ENCODE peak calls at places on chromosome 12, in nine cellular contexts. K is stomach, Y is Calu3, O is AG04449, R is neural crest cell, G is endodermal cell, Z is RWPE1, C is fibroblast of pulmonary artery, Q is ovary. I is an unnamed sample.
A peak's percentile ranks its signal among the peaks of the same experiment; 100 is the strongest.

GRCh38 chr12:38898001-38898684 is 7.2 kb downstream of the CPNE8 start:
- DNase-seq in K (no peak), Y (no peak), O (no peak), R (no peak), G (peak; percentile 71), Z (no peak), C (no peak), Q (no peak), I (no peak)

GRCh38 chr12:71521125-71521524 is 81.5 kb downstream of the LGR5 start:
- DNase-seq in K (no peak), Y (no peak), O (no peak), R (no peak), G (peak; percentile 83), Z (no peak), C (no peak), Q (no peak), I (no peak)

GRCh38 chr12:6375269-6376078 is at the start of gene SCNN1A:
- DNase-seq in K (peak; percentile 92), Y (peak; percentile 68), O (no peak), R (no peak), G (peak; percentile 99), Z (peak; percentile 80), C (no peak), Q (peak; percentile 60), I (no peak)

GRCh38 chr12:109581856-109582255 is 8.3 kb downstream of the MVK start:
- DNase-seq in K (no peak), Y (peak; percentile 28), O (no peak), R (no peak), G (no peak), Z (peak; percentile 97), C (peak; percentile 11), Q (no peak), I (no peak)

GRCh38 chr12:94644141-94644575 is 6.2 kb downstream of the TMCC3 start:
- DNase-seq in K (no peak), Y (no peak), O (no peak), R (no peak), G (no peak), Z (peak; percentile 61), C (peak; percentile 50), Q (no peak), I (no peak)

GRCh38 chr12:79685068-79685467 is 5.7 kb downstream of the PAWR start:
- DNase-seq in K (no peak), Y (no peak), O (no peak), R (no peak), G (no peak), Z (peak; percentile 62), C (peak; percentile 57), Q (no peak), I (no peak)

GRCh38 chr12:55194382-55194781 is 26.4 kb upstream of the OR10A7 start:
- DNase-seq in K (no peak), Y (no peak), O (no peak), R (no peak), G (no peak), Z (no peak), C (no peak), Q (no peak), I (no peak)

GRCh38 chr12:53785161-53785560 is 33.4 kb upstream of the CISTR start:
- DNase-seq in K (no peak), Y (no peak), O (no peak), R (no peak), G (no peak), Z (no peak), C (no peak), Q (no peak), I (no peak)

GRCh38 chr12:116537149-116537904 is 21.9 kb upstream of the MAP1LC3B2 start:
- DNase-seq in K (no peak), Y (no peak), O (no peak), R (no peak), G (no peak), Z (no peak), C (no peak), Q (no peak), I (no peak)

GRCh38 chr12:131105736-131106356 is 152.1 kb downstream of the ADGRD1 start:
- DNase-seq in K (no peak), Y (no peak), O (no peak), R (no peak), G (peak; percentile 41), Z (no peak), C (no peak), Q (peak; percentile 30), I (no peak)

GRCh38 chr12:94109154-94109553 is 39.2 kb upstream of the PLXNC1 start:
- DNase-seq in K (no peak), Y (no peak), O (no peak), R (no peak), G (peak; percentile 37), Z (no peak), C (peak; percentile 29), Q (no peak), I (no peak)

GRCh38 chr12:116159175-116159574 is 118.3 kb downstream of the MED13L start:
- DNase-seq in K (no peak), Y (no peak), O (no peak), R (no peak), G (no peak), Z (no peak), C (peak; percentile 82), Q (no peak), I (no peak)

GRCh38 chr12:101414533-101415119 is 7.1 kb upstream of the ARL1 start:
- DNase-seq in K (no peak), Y (peak; percentile 71), O (no peak), R (peak; percentile 52), G (peak; percentile 74), Z (peak; percentile 51), C (peak; percentile 76), Q (no peak), I (peak; percentile 29)

GRCh38 chr12:124208469-124208868 is 86.4 kb upstream of the RFLNA start:
- DNase-seq in K (no peak), Y (no peak), O (no peak), R (no peak), G (peak; percentile 42), Z (no peak), C (peak; percentile 8), Q (no peak), I (no peak)

GRCh38 chr12:123242083-123242904 is 9.1 kb downstream of the MTRFR start:
- DNase-seq in K (no peak), Y (no peak), O (no peak), R (no peak), G (no peak), Z (no peak), C (no peak), Q (no peak), I (no peak)

GRCh38 chr12:6230321-6231110 is 30.3 kb downstream of the CD9 start:
- DNase-seq in K (peak; percentile 63), Y (no peak), O (no peak), R (peak; percentile 43), G (no peak), Z (no peak), C (peak; percentile 52), Q (no peak), I (no peak)

GRCh38 chr12:123149828-123150272 is 1.0 kb downstream of the PITPNM2 start:
- DNase-seq in K (no peak), Y (no peak), O (no peak), R (no peak), G (peak; percentile 66), Z (no peak), C (no peak), Q (peak; percentile 48), I (no peak)

GRCh38 chr12:128729628-128730121 is 94.1 kb downstream of the SLC15A4 start:
- DNase-seq in K (no peak), Y (peak; percentile 43), O (no peak), R (no peak), G (no peak), Z (no peak), C (no peak), Q (no peak), I (no peak)

GRCh38 chr12:99767809-99768208 is 120.3 kb downstream of the GARIN6 start:
- DNase-seq in K (no peak), Y (no peak), O (no peak), R (no peak), G (no peak), Z (peak; percentile 5), C (peak; percentile 37), Q (no peak), I (peak; percentile 2)
- TF ChIP-seq CTCF in K (no peak), Y (no peak), O (peak; percentile 21), R (peak; percentile 75), G (peak; percentile 80), Z (peak; percentile 63), C (peak; percentile 58), Q (no peak), I (peak; percentile 38)

GRCh38 chr12:121230538-121230907 is 20.6 kb downstream of the P2RX4 start:
- DNase-seq in K (no peak), Y (no peak), O (no peak), R (no peak), G (no peak), Z (no peak), C (no peak), Q (no peak), I (no peak)
- TF ChIP-seq CTCF in K (no peak), Y (no peak), O (no peak), R (peak; percentile 15), G (peak; percentile 7), Z (peak; percentile 49), C (no peak), Q (no peak), I (no peak)

DNA sequence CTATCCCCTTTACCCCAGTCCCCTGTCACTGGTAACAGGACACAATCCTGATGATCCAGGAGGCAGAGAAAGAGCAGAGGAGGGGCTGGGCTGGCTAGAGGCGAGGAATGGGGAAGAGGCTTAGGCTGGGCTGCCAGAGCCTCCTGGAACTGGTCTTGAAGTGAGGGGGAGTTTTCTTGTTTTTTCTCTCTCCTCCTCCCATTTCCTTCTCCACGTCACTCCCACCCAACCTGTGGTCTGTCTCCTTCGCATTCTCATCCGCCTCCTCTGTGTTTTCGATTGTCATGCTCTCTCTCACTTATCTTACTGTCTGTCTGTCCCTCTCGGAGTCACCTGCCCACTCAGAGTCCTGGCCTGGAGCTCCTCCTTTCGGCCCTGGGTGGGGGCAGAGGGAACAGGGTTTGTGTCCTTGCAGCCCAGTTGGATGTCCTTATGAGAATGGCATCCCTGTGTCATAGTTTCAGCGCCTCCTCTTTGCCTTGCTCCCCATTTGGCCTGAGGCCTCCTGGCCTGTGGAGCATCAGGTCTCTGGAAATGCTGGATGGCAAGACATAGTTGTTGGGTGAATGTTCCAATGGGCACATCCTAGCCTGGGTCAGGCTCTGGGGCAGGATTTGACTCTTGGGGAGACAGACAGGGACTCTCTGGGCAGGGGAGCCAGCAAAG is 3.4 kb upstream of the KRT80 start:
- DNase-seq in K (no peak), Y (no peak), O (no peak), R (no peak), G (no peak), Z (no peak), C (peak; percentile 93), Q (peak; percentile 62), I (no peak)
- TF ChIP-seq CTCF in K (no peak), Y (no peak), O (no peak), R (no peak), G (no peak), Z (no peak), C (no peak), Q (no peak), I (no peak)

GRCh38 chr12:74322792-74323191 is 214.8 kb upstream of the ATXN7L3B start:
- DNase-seq in K (no peak), Y (no peak), O (no peak), R (no peak), G (no peak), Z (no peak), C (no peak), Q (no peak), I (no peak)

GRCh38 chr12:74317741-74318140 is 219.9 kb upstream of the ATXN7L3B start:
- DNase-seq in K (no peak), Y (no peak), O (no peak), R (no peak), G (no peak), Z (no peak), C (no peak), Q (no peak), I (no peak)

GRCh38 chr12:74321381-74321780 is 216.3 kb upstream of the ATXN7L3B start:
- DNase-seq in K (no peak), Y (no peak), O (no peak), R (no peak), G (no peak), Z (no peak), C (no peak), Q (no peak), I (no peak)

GRCh38 chr12:74317078-74317581 is 220.5 kb upstream of the ATXN7L3B start:
- DNase-seq in K (no peak), Y (peak; percentile 52), O (no peak), R (no peak), G (peak; percentile 78), Z (peak; percentile 14), C (peak; percentile 74), Q (peak; percentile 80), I (no peak)
- TF ChIP-seq CTCF in K (no peak), Y (peak; percentile 51), O (peak; percentile 4), R (peak; percentile 70), G (peak; percentile 84), Z (no peak), C (peak; percentile 47), Q (no peak), I (no peak)